ENCODE peak calls at places on chromosome 21, in ten cellular contexts. Z is right lobe of liver, R is thyroid gland, F is Peyer's patch, W is esophagus muscularis mucosa, G is testis, B is K562, U is transverse colon, K is endothelial cell of umbilical vein, D is uterus. L is an unnamed sample.
A peak's percentile ranks its signal among the peaks of the same experiment; 100 is the strongest.

GRCh38 chr21:26881504-26882228 is 36.5 kb upstream of the ADAMTS1 start:
- DNase-seq in F (no peak), U (no peak), K (peak; percentile 39), G (no peak), D (no peak), Z (no peak), B (no peak), W (no peak), R (no peak), L (no peak)

GRCh38 chr21:45513003-45513706 is 29.1 kb downstream of the SLC19A1 start:
- DNase-seq in Z (peak; percentile 37), G (no peak), R (peak; percentile 34), K (no peak), B (no peak), D (no peak), F (no peak), W (no peak), U (peak; percentile 59), L (peak; percentile 15)

GRCh38 chr21:17931080-17931479 is 111.9 kb upstream of the C21orf91 start:
- DNase-seq in U (no peak), F (no peak), G (no peak), Z (no peak), W (no peak), R (no peak), K (no peak), B (peak; percentile 6), D (no peak), L (no peak)

GRCh38 chr21:18550361-18550760 is 146.8 kb upstream of the TMPRSS15 start:
- DNase-seq in B (no peak), W (no peak), Z (no peak), U (no peak), G (no peak), D (no peak), K (no peak), R (no peak), F (no peak), L (no peak)

GRCh38 chr21:39373634-39374033 is 24.7 kb upstream of the HMGN1 start:
- DNase-seq in K (peak; percentile 36), B (peak; percentile 68), G (peak; percentile 34), Z (no peak), U (no peak), F (no peak), R (no peak), W (no peak), D (no peak), L (no peak)

GRCh38 chr21:34704119-34704518 is 35.3 kb downstream of the CLIC6 start:
- DNase-seq in B (no peak), K (no peak), D (peak; percentile 22), U (no peak), W (no peak), Z (no peak), G (no peak), F (no peak), R (no peak), L (no peak)

GRCh38 chr21:36188081-36188681 is 31.6 kb downstream of the DOP1B start:
- DNase-seq in U (peak; percentile 79), D (no peak), Z (peak; percentile 54), R (peak; percentile 68), W (no peak), G (no peak), K (peak; percentile 14), F (peak; percentile 81), B (no peak), L (peak; percentile 88)

GRCh38 chr21:41162111-41162510 is 5.8 kb upstream of the BACE2 start:
- DNase-seq in W (no peak), B (no peak), K (no peak), G (no peak), U (no peak), Z (no peak), F (no peak), R (no peak), D (no peak), L (no peak)

GRCh38 chr21:44300262-44300959 is 558 bp downstream of the PFKL start:
- DNase-seq in U (peak; percentile 87), B (peak; percentile 80), G (peak; percentile 70), R (peak; percentile 78), Z (peak; percentile 85), F (peak; percentile 90), D (peak; percentile 63), K (peak; percentile 53), W (peak; percentile 95), L (peak; percentile 90)
- TF ChIP-seq POLR2A in U (peak; percentile 85), B (peak; percentile 67), G (no peak), R (peak; percentile 48), Z (peak; percentile 65), F (peak; percentile 81), D (peak; percentile 51), K (peak; percentile 64), W (no peak), L (peak; percentile 36)

GRCh38 chr21:22115746-22116145 is 1117.5 kb downstream of the NCAM2 start:
- DNase-seq in K (no peak), B (no peak), D (no peak), G (no peak), U (no peak), Z (no peak), F (no peak), W (no peak), R (no peak), L (no peak)

GRCh38 chr21:22125581-22125980 is 1127.4 kb downstream of the NCAM2 start:
- DNase-seq in B (no peak), U (no peak), R (no peak), Z (no peak), D (no peak), G (no peak), W (no peak), F (no peak), K (no peak), L (no peak)

DNA sequence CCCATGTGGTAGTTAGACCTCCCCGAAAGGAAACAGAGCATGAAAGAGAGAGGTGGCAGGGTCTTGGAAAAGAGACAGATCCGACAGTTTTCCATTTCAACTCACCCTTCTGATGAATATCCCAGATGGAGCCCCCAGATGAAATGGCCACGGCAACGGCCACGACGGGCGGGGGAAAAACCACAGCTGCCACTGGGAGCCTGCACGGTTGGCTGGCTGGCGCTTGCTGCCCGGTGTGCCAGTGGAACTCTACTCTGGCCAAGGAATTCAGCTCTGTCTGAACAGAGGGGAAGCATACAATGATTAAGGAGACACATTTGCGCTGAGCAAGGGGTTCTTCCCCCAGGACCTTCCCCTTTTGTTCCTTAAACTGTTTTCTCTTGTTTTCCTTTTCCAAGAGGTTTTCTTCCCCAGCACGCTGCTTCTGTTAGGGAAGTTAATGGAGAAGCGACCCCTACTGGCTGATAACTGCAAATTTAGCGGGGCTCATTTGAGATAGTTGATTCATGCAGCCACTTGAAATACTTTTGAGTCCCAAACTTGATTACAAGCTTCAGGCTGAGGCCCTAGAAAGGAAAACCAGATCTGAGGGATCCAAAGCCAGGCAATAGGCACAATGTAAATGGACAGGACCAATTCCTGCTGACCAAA is 1122.5 kb downstream of the NCAM2 start:
- DNase-seq in Z (no peak), D (no peak), U (no peak), R (no peak), G (peak; percentile 36), F (no peak), W (no peak), K (no peak), B (peak; percentile 39), L (no peak)
- TF ChIP-seq CTCF in Z (peak; percentile 15), D (no peak), U (no peak), R (no peak), G (no peak), F (peak; percentile 29), W (no peak), K (no peak), B (peak; percentile 51), L (no peak)

DNA sequence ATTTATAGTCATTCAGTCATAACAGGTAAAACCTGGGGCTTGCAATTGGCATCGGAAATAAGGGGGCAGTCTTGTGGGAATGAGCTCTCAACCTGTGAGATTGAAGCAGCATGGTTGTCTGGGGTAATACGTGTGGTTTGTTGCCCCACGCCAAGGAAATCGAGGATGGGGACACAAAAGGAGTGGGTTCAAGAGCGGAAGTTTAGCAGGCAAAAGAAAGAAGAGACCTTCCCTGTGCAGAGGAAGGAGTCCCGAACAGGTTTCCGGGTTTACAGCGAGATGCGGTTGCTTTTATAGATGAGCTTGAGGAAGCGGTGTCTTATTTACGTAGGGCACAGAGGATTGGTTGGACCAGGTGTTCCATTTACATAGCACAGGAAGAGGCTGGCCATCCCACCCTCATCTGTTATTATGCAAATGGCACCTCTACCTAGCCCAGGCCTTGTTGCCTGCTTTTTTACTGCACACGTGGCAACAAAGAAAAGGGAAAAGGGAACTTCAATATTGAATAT is 37.3 kb downstream of the IFNAR1 start:
- DNase-seq in D (no peak), U (peak; percentile 56), W (peak; percentile 91), R (no peak), G (no peak), F (peak; percentile 82), Z (no peak), K (no peak), B (peak; percentile 59), L (no peak)
- TF ChIP-seq POLR2A in D (no peak), U (peak; percentile 89), W (no peak), R (peak; percentile 23), G (no peak), F (peak; percentile 81), Z (peak; percentile 64), K (no peak), B (peak; percentile 73), L (no peak)

DNA sequence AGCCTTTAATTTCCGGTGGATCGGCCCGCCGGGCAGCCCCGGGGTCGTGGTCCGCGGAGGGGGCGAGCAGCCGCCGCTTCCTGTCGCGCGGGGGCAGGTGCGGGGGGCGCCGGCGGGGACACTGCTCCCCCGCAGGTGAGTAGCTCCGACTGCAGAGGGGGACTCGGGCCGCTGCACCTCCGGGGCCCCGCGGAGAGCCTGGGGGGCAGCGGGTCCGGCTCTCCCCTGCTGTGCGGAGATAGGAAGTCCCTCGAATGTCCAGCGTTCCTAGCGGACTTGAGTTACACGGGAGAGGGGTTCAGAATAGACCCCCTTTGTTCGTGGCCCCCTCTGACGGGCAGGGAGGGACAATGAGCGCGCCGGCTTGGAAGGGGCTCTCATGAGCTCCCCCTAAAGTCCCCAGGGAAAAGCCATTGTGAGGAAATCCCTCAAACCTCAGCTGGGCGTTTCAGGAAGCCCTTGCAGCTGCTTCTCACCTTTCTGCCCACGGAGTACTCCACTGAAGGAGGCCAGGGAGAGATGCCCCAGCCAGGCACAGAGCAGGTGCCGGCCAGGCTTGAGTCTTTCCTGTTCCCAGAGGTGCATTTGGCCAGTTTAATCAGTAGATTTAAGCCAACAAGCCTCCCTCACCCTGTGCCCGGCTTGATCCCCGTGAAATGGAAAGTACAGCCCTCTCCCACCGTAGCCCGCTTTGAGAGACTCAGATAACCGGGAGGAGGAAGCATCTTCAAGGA is 925 bp downstream of the PDE9A start:
- DNase-seq in U (no peak), G (no peak), D (no peak), F (no peak), K (no peak), Z (no peak), R (peak; percentile 48), W (no peak), B (no peak), L (no peak)
- TF ChIP-seq CTCF in U (no peak), G (no peak), D (no peak), F (no peak), K (no peak), Z (no peak), R (no peak), W (no peak), B (no peak), L (no peak)

GRCh38 chr21:31641416-31641922 is 18.0 kb upstream of the SOD1 start:
- DNase-seq in D (no peak), W (no peak), G (no peak), F (no peak), R (no peak), Z (no peak), U (no peak), B (no peak), K (no peak), L (no peak)
- TF ChIP-seq POLR2A in D (no peak), W (no peak), G (no peak), F (no peak), R (no peak), Z (no peak), U (no peak), B (no peak), K (no peak), L (no peak)

L was measured in heart left ventricle.